ENCODE peak calls at places on chromosomes 6 and 20, in six cellular contexts. H is mesenchymal stem cell, Y is AG08396, D is esophagus muscularis mucosa, N is mammary epithelial cell, U is GF-D8. J is an unnamed sample.

GRCh38 chr6:151806757-151807512 is 547 bp upstream of the ESR1 start:
- DNase-seq in Y (peak; percentile 5), D (no peak), N (no peak), H (no peak), U (no peak), J (no peak)

GRCh38 chr6:140001005-140001404 is 626.6 kb upstream of the CITED2 start:
- DNase-seq in U (no peak), N (no peak), D (no peak), H (no peak), Y (no peak), J (no peak)

GRCh38 chr6:45681860-45682488 is 304.2 kb upstream of the SUPT3H start:
- DNase-seq in H (peak; percentile 92), N (peak; percentile 62), D (peak; percentile 89), U (no peak), Y (no peak), J (no peak)

GRCh38 chr6:100673641-100674040 is 207.5 kb downstream of the ASCC3 start:
- DNase-seq in U (no peak), H (no peak), N (no peak), D (no peak), Y (no peak), J (no peak)

GRCh38 chr6:153771577-153771976 is 267.5 kb upstream of the OPRM1 start:
- DNase-seq in Y (no peak), D (no peak), N (no peak), H (no peak), U (no peak), J (no peak)

GRCh38 chr20:11467436-11467835 is 450.3 kb upstream of the BTBD3 start:
- DNase-seq in N (no peak), Y (no peak), D (no peak), U (no peak), H (no peak), J (no peak)

GRCh38 chr6:112014483-112014882 is 39.4 kb upstream of the CCN6 start:
- DNase-seq in D (no peak), Y (peak; percentile 33), H (no peak), N (peak; percentile 39), U (no peak), J (peak; percentile 43)

GRCh38 chr6:35485402-35485877 is 11.4 kb downstream of the TEAD3 start:
- DNase-seq in Y (peak; percentile 86), U (no peak), N (peak; percentile 74), H (peak; percentile 59), D (no peak), J (no peak)

GRCh38 chr20:37415118-37416085 is 69.5 kb downstream of the SRC start:
- DNase-seq in D (no peak), N (no peak), U (no peak), H (no peak), Y (no peak), J (no peak)

GRCh38 chr6:39402239-39402751 is 79.8 kb upstream of the KCNK16 start:
- DNase-seq in D (peak; percentile 87), H (peak; percentile 46), N (peak; percentile 46), U (no peak), Y (no peak), J (no peak)

GRCh38 chr20:58660855-58661254 is 9.8 kb downstream of the STX16 start:
- DNase-seq in N (no peak), D (no peak), U (no peak), Y (no peak), H (no peak), J (peak; percentile 33)

GRCh38 chr6:36727491-36728021 is 29.9 kb downstream of the RAB44 start:
- DNase-seq in U (peak; percentile 23), H (peak; percentile 33), N (peak; percentile 57), Y (no peak), D (no peak), J (no peak)

GRCh38 chr20:6265204-6265904 is 142.5 kb upstream of the FERMT1 start:
- DNase-seq in U (no peak), H (peak; percentile 76), N (peak; percentile 41), D (no peak), Y (peak; percentile 51), J (peak; percentile 82)

GRCh38 chr20:16864958-16865357 is 116.8 kb downstream of the OTOR start:
- DNase-seq in N (no peak), U (no peak), D (no peak), Y (no peak), H (no peak), J (no peak)

GRCh38 chr6:164108869-164109769 is 694.6 kb downstream of the QKI start:
- DNase-seq in U (peak; percentile 55), Y (peak; percentile 53), N (no peak), H (peak; percentile 63), D (no peak), J (peak; percentile 17)

GRCh38 chr6:27280540-27281000 is 31.5 kb downstream of the POM121L2 start:
- DNase-seq in N (no peak), Y (no peak), D (no peak), H (peak; percentile 41), U (no peak), J (no peak)

GRCh38 chr6:169702640-169703246 is 817 bp downstream of the C6orf120 start:
- DNase-seq in U (no peak), N (no peak), D (no peak), H (no peak), Y (no peak), J (no peak)

GRCh38 chr20:42686057-42686456 is 503.6 kb downstream of the PTPRT start:
- DNase-seq in Y (no peak), N (no peak), U (no peak), D (no peak), H (no peak), J (no peak)

GRCh38 chr6:85490516-85491248 is 40.8 kb downstream of the NT5E start:
- DNase-seq in D (no peak), U (no peak), N (peak; percentile 53), Y (no peak), H (no peak), J (no peak)

GRCh38 chr6:169101036-169101805 is 152.4 kb downstream of the THBS2 start:
- DNase-seq in H (no peak), D (peak; percentile 75), Y (no peak), N (no peak), U (no peak), J (no peak)

GRCh38 chr6:2132416-2132815 is 113.0 kb downstream of the GMDS start:
- DNase-seq in N (peak; percentile 78), Y (no peak), U (no peak), H (no peak), D (no peak), J (peak; percentile 88)

GRCh38 chr6:111258615-111259088 is 171.3 kb downstream of the SLC16A10 start:
- DNase-seq in H (no peak), D (no peak), U (no peak), Y (peak; percentile 29), N (no peak), J (no peak)

GRCh38 chr20:34111057-34111711 is 859 bp downstream of the EIF2S2 start:
- DNase-seq in Y (peak; percentile 34), N (peak; percentile 58), U (peak; percentile 32), D (no peak), H (peak; percentile 84), J (peak; percentile 62)

GRCh38 chr6:105038259-105038658 is 81.4 kb downstream of the LIN28B start:
- DNase-seq in Y (no peak), D (no peak), U (no peak), H (peak; percentile 40), N (no peak), J (no peak)

GRCh38 chr6:125232466-125232865 is 69.3 kb downstream of the HDDC2 start:
- DNase-seq in U (no peak), Y (no peak), H (peak; percentile 6), N (no peak), D (no peak), J (no peak)

GRCh38 chr6:26596579-26597388 is at the start of gene ABT1:
- DNase-seq in H (peak; percentile 99), D (peak; percentile 100), N (peak; percentile 98), Y (peak; percentile 95), U (peak; percentile 92), J (peak; percentile 99)

GRCh38 chr6:156545021-156545420 is 232.2 kb upstream of the ARID1B start:
- DNase-seq in D (peak; percentile 53), Y (no peak), U (no peak), H (no peak), N (no peak), J (no peak)

GRCh38 chr6:146582857-146583256 is 15.9 kb upstream of the ADGB start:
- DNase-seq in U (peak; percentile 71), Y (no peak), D (no peak), N (no peak), H (peak; percentile 6), J (no peak)

GRCh38 chr6:108198761-108199498 is 33.1 kb downstream of the NR2E1 start:
- DNase-seq in Y (no peak), U (no peak), N (no peak), H (no peak), D (no peak), J (no peak)

GRCh38 chr6:44664716-44665115 is 277.2 kb downstream of the CDC5L start:
- DNase-seq in D (no peak), H (peak; percentile 35), Y (no peak), N (no peak), U (no peak), J (no peak)

GRCh38 chr6:111874030-111874425 is 776 bp upstream of the FYN start:
- DNase-seq in D (no peak), N (no peak), U (no peak), H (no peak), Y (no peak), J (peak; percentile 81)

GRCh38 chr20:11140359-11140758 is 466.6 kb upstream of the JAG1 start:
- DNase-seq in D (no peak), N (peak; percentile 98), H (peak; percentile 11), U (no peak), Y (no peak), J (no peak)

GRCh38 chr6:32056254-32056653 is 18.0 kb downstream of the CYP21A2 start:
- DNase-seq in U (no peak), Y (no peak), N (no peak), D (no peak), H (no peak), J (no peak)

GRCh38 chr20:36493801-36494114 is 47.6 kb upstream of the MYL9 start:
- DNase-seq in H (no peak), N (peak; percentile 85), D (no peak), Y (peak; percentile 86), U (no peak), J (no peak)